ENCODE peak calls at places on chromosomes 4 and X, in nine cellular contexts. One of them, this sample, is unnamed.

GRCh38 chrX:18997916-18998315 is 14.0 kb upstream of the PHKA2 start:
- DNase-seq in H9: peak
- DNase-seq in OCI-LY7: no peak
- DNase-seq in astrocyte: no peak
- DNase-seq in GM23248: peak
- DNase-seq in neural progenitor cell: peak
- DNase-seq in HCT116: no peak
- DNase-seq in SK-N-SH: no peak
- DNase-seq in neuronal stem cell: no peak
- DNase-seq in this sample: no peak

GRCh38 chr4:189771696-189772361 is 168.8 kb upstream of the FRG1 start:
- DNase-seq in H9: no peak
- DNase-seq in OCI-LY7: no peak
- DNase-seq in astrocyte: no peak
- DNase-seq in GM23248: no peak
- DNase-seq in neural progenitor cell: no peak
- DNase-seq in HCT116: no peak
- DNase-seq in SK-N-SH: no peak
- DNase-seq in neuronal stem cell: no peak
- DNase-seq in this sample: no peak

GRCh38 chr4:80678413-80678812 is 342.9 kb downstream of the CFAP299 start:
- DNase-seq in H9: no peak
- DNase-seq in OCI-LY7: no peak
- DNase-seq in astrocyte: no peak
- DNase-seq in GM23248: no peak
- DNase-seq in neural progenitor cell: no peak
- DNase-seq in HCT116: no peak
- DNase-seq in SK-N-SH: no peak
- DNase-seq in neuronal stem cell: no peak
- DNase-seq in this sample: no peak

GRCh38 chrX:72094894-72095293 is 36.8 kb downstream of the RTL5 start:
- DNase-seq in H9: no peak
- DNase-seq in OCI-LY7: no peak
- DNase-seq in astrocyte: peak
- DNase-seq in GM23248: no peak
- DNase-seq in neural progenitor cell: peak
- DNase-seq in HCT116: no peak
- DNase-seq in SK-N-SH: peak
- DNase-seq in neuronal stem cell: peak
- DNase-seq in this sample: peak

GRCh38 chrX:15167826-15168225 is 102.1 kb downstream of the ASB9 start:
- DNase-seq in H9: no peak
- DNase-seq in OCI-LY7: no peak
- DNase-seq in astrocyte: no peak
- DNase-seq in GM23248: no peak
- DNase-seq in neural progenitor cell: no peak
- DNase-seq in HCT116: no peak
- DNase-seq in SK-N-SH: peak
- DNase-seq in neuronal stem cell: no peak
- DNase-seq in this sample: no peak

GRCh38 chr4:170025523-170026252 is 507 bp downstream of the MFAP3L start:
- DNase-seq in H9: no peak
- DNase-seq in OCI-LY7: no peak
- DNase-seq in astrocyte: no peak
- DNase-seq in GM23248: peak
- DNase-seq in neural progenitor cell: peak
- DNase-seq in HCT116: no peak
- DNase-seq in SK-N-SH: peak
- DNase-seq in neuronal stem cell: peak
- DNase-seq in this sample: no peak

GRCh38 chr4:20687894-20688293 is 12.4 kb upstream of the PACRGL start:
- DNase-seq in H9: no peak
- DNase-seq in OCI-LY7: no peak
- DNase-seq in astrocyte: peak
- DNase-seq in GM23248: peak
- DNase-seq in neural progenitor cell: no peak
- DNase-seq in HCT116: no peak
- DNase-seq in SK-N-SH: no peak
- DNase-seq in neuronal stem cell: no peak
- DNase-seq in this sample: no peak

GRCh38 chr4:117900832-117901231 is 133.5 kb upstream of the NDST3 start:
- DNase-seq in H9: no peak
- DNase-seq in OCI-LY7: no peak
- DNase-seq in astrocyte: peak
- DNase-seq in GM23248: no peak
- DNase-seq in neural progenitor cell: no peak
- DNase-seq in HCT116: no peak
- DNase-seq in SK-N-SH: no peak
- DNase-seq in neuronal stem cell: no peak
- DNase-seq in this sample: no peak

GRCh38 chr4:15677507-15677988 is 4.1 kb upstream of the FAM200B start:
- DNase-seq in H9: no peak
- DNase-seq in OCI-LY7: no peak
- DNase-seq in astrocyte: peak
- DNase-seq in GM23248: peak
- DNase-seq in neural progenitor cell: no peak
- DNase-seq in HCT116: peak
- DNase-seq in SK-N-SH: no peak
- DNase-seq in neuronal stem cell: no peak
- DNase-seq in this sample: no peak

GRCh38 chr4:20046179-20046578 is 205.5 kb upstream of the SLIT2 start:
- DNase-seq in H9: no peak
- DNase-seq in OCI-LY7: no peak
- DNase-seq in astrocyte: no peak
- DNase-seq in GM23248: no peak
- DNase-seq in neural progenitor cell: no peak
- DNase-seq in HCT116: no peak
- DNase-seq in SK-N-SH: no peak
- DNase-seq in neuronal stem cell: no peak
- DNase-seq in this sample: no peak

GRCh38 chr4:36235306-36235705 is 9.0 kb downstream of the ARAP2 start:
- DNase-seq in H9: peak
- DNase-seq in OCI-LY7: no peak
- DNase-seq in astrocyte: peak
- DNase-seq in GM23248: no peak
- DNase-seq in neural progenitor cell: no peak
- DNase-seq in HCT116: no peak
- DNase-seq in SK-N-SH: no peak
- DNase-seq in neuronal stem cell: no peak
- DNase-seq in this sample: no peak

GRCh38 chr4:43244688-43245382 is 352.3 kb downstream of the GRXCR1 start:
- DNase-seq in H9: no peak
- DNase-seq in OCI-LY7: no peak
- DNase-seq in astrocyte: no peak
- DNase-seq in GM23248: no peak
- DNase-seq in neural progenitor cell: no peak
- DNase-seq in HCT116: no peak
- DNase-seq in SK-N-SH: no peak
- DNase-seq in neuronal stem cell: no peak
- DNase-seq in this sample: no peak
- H2AFZ ChIP-seq in H9: no peak
- H2AFZ ChIP-seq in OCI-LY7: no peak
- H2AFZ ChIP-seq in astrocyte: no peak
- H2AFZ ChIP-seq in GM23248: no peak
- H2AFZ ChIP-seq in neural progenitor cell: no peak
- H2AFZ ChIP-seq in HCT116: no peak
- H2AFZ ChIP-seq in SK-N-SH: no peak
- H2AFZ ChIP-seq in neuronal stem cell: no peak
- H2AFZ ChIP-seq in this sample: no peak

GRCh38 chrX:3262906-3263305 is 83.5 kb downstream of the MXRA5 start:
- DNase-seq in H9: no peak
- DNase-seq in OCI-LY7: no peak
- DNase-seq in astrocyte: peak
- DNase-seq in GM23248: peak
- DNase-seq in neural progenitor cell: no peak
- DNase-seq in HCT116: peak
- DNase-seq in SK-N-SH: no peak
- DNase-seq in neuronal stem cell: no peak
- DNase-seq in this sample: no peak

GRCh38 chrX:3271485-3272186 is 74.8 kb downstream of the MXRA5 start:
- DNase-seq in H9: no peak
- DNase-seq in OCI-LY7: no peak
- DNase-seq in astrocyte: peak
- DNase-seq in GM23248: peak
- DNase-seq in neural progenitor cell: no peak
- DNase-seq in HCT116: no peak
- DNase-seq in SK-N-SH: no peak
- DNase-seq in neuronal stem cell: no peak
- DNase-seq in this sample: no peak

GRCh38 chrX:3263681-3264126 is 82.7 kb downstream of the MXRA5 start:
- DNase-seq in H9: no peak
- DNase-seq in OCI-LY7: no peak
- DNase-seq in astrocyte: peak
- DNase-seq in GM23248: peak
- DNase-seq in neural progenitor cell: no peak
- DNase-seq in HCT116: no peak
- DNase-seq in SK-N-SH: no peak
- DNase-seq in neuronal stem cell: no peak
- DNase-seq in this sample: no peak

DNA sequence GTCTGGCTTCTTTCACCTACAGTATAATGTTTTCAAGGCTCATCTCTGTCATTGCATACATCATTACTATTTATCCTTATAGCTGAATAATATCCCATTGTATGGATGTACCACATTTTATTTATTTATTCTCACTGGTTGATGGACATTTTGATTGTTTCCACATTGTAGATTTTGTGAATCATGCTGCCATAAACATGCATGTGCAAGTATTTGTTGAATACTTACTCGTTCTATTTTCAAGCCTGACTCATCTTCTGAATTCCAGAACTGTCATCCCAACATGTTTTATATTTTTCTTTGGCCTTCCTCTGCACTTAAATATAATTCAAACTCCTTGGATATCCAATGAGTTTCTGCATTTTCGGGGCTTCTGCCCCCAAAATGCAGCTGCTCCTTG is 77.6 kb downstream of the MXRA5 start:
- DNase-seq in H9: no peak
- DNase-seq in OCI-LY7: no peak
- DNase-seq in astrocyte: peak
- DNase-seq in GM23248: peak
- DNase-seq in neural progenitor cell: no peak
- DNase-seq in HCT116: no peak
- DNase-seq in SK-N-SH: no peak
- DNase-seq in neuronal stem cell: no peak
- DNase-seq in this sample: no peak
- H3K4me2 ChIP-seq in H9: no peak
- H3K4me2 ChIP-seq in OCI-LY7: no peak
- H3K4me2 ChIP-seq in astrocyte: peak
- H3K4me2 ChIP-seq in GM23248: peak
- H3K4me2 ChIP-seq in neural progenitor cell: no peak
- H3K4me2 ChIP-seq in HCT116: no peak
- H3K4me2 ChIP-seq in SK-N-SH: no peak
- H3K4me2 ChIP-seq in neuronal stem cell: no peak
- H3K4me2 ChIP-seq in this sample: no peak

DNA sequence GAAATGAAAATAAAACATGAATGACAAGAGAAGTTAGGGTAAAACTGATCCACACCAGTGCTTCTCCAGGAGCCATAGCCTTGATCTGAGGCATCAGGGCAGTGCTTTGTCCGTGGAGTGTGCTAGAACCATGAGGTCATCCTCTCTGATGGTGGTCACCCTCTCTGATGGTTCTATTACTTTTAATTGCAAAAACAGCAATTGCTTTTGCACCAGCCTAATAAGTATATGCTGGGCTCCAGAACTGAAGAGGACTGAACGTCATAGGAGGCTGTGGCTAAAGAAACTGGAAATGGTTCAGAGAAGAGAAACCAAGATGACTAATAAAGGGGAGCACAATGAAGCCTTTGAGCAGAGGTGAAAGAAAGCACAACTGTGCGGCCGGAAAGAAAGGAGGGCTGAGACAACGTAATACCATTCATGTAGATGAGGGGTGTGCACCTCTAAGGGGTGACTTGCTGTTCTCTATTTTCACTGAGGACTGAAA is 17.0 kb upstream of the TMEM154 start:
- DNase-seq in H9: no peak
- DNase-seq in OCI-LY7: no peak
- DNase-seq in astrocyte: peak
- DNase-seq in GM23248: peak
- DNase-seq in neural progenitor cell: no peak
- DNase-seq in HCT116: peak
- DNase-seq in SK-N-SH: no peak
- DNase-seq in neuronal stem cell: no peak
- DNase-seq in this sample: no peak
- H2AFZ ChIP-seq in H9: no peak
- H2AFZ ChIP-seq in OCI-LY7: peak
- H2AFZ ChIP-seq in astrocyte: peak
- H2AFZ ChIP-seq in GM23248: no peak
- H2AFZ ChIP-seq in neural progenitor cell: no peak
- H2AFZ ChIP-seq in HCT116: peak
- H2AFZ ChIP-seq in SK-N-SH: no peak
- H2AFZ ChIP-seq in neuronal stem cell: peak
- H2AFZ ChIP-seq in this sample: no peak

DNA sequence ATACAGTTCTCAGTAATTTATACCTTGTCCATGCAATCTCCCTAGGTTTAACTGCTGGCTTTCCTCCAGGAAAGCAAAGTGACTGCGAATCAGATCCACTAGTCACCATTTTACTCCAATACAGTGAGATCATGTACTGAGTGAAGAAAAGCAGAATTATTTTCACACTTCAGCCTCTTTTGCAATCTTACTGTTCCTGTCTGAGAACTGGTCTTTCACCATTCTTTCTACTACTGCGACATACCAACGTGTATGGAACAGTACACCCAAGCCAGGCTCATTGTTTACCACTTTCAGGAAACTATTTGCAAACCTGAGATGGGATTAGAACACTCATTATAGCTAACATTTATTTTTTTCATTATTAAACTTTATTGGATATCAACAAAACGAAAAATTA is 8.0 kb upstream of the MSL3 start:
- DNase-seq in H9: no peak
- DNase-seq in OCI-LY7: no peak
- DNase-seq in astrocyte: no peak
- DNase-seq in GM23248: no peak
- DNase-seq in neural progenitor cell: no peak
- DNase-seq in HCT116: no peak
- DNase-seq in SK-N-SH: no peak
- DNase-seq in neuronal stem cell: no peak
- DNase-seq in this sample: no peak
- H3K4me2 ChIP-seq in H9: no peak
- H3K4me2 ChIP-seq in OCI-LY7: no peak
- H3K4me2 ChIP-seq in astrocyte: no peak
- H3K4me2 ChIP-seq in GM23248: no peak
- H3K4me2 ChIP-seq in neural progenitor cell: no peak
- H3K4me2 ChIP-seq in HCT116: no peak
- H3K4me2 ChIP-seq in SK-N-SH: no peak
- H3K4me2 ChIP-seq in neuronal stem cell: no peak
- H3K4me2 ChIP-seq in this sample: no peak